ENCODE peak calls at places on chromosomes 12 and 14, in four cellular contexts. M, H, B and E are unnamed samples.

GRCh38 chr12:10115890-10116289 is 14.1 kb downstream of the CLEC7A start:
- DNase-seq in M (no peak), H (no peak), B (no peak), E (no peak)

GRCh38 chr12:16530268-16530865 is 75.6 kb downstream of the LMO3 start:
- DNase-seq in M (no peak), H (no peak), B (no peak), E (no peak)

GRCh38 chr12:21989819-21990412 is 48.7 kb upstream of the ABCC9 start:
- DNase-seq in M (peak), H (peak), B (peak), E (peak)

GRCh38 chr12:27651201-27651600 is 45.0 kb upstream of the REP15 start:
- DNase-seq in M (peak), H (no peak), B (no peak), E (no peak)

GRCh38 chr12:100061814-100062213 is 77.1 kb upstream of the ANKS1B start:
- DNase-seq in M (peak), H (no peak), B (peak), E (no peak)

GRCh38 chr12:57175428-57176138 is 28.2 kb upstream of the LRP1-AS start:
- DNase-seq in M (peak), H (peak), B (peak), E (peak)

GRCh38 chr14:72943876-72944430 is 17.7 kb downstream of the DCAF4 start:
- DNase-seq in M (no peak), H (no peak), B (no peak), E (no peak)

GRCh38 chr12:94305293-94305957 is 154.2 kb downstream of the CEP83 start:
- DNase-seq in M (peak), H (peak), B (peak), E (peak)

GRCh38 chr12:56775638-56776037 is 12.5 kb downstream of the HSD17B6 start:
- DNase-seq in M (no peak), H (no peak), B (no peak), E (no peak)

GRCh38 chr14:50957296-50957695 is 13.0 kb upstream of the PYGL start:
- DNase-seq in M (peak), H (no peak), B (no peak), E (peak)

GRCh38 chr14:101216725-101217463 is 313.4 kb upstream of the RTL1 start:
- DNase-seq in M (no peak), H (no peak), B (no peak), E (no peak)

GRCh38 chr14:83909507-83909906 is 1620.4 kb upstream of the FLRT2 start:
- DNase-seq in M (no peak), H (no peak), B (no peak), E (peak)

GRCh38 chr12:29681370-29681769 is 102.4 kb downstream of the TMTC1 start:
- DNase-seq in M (no peak), H (no peak), B (no peak), E (no peak)

GRCh38 chr12:63450821-63451220 is 217.5 kb downstream of the DPY19L2 start:
- DNase-seq in M (no peak), H (no peak), B (no peak), E (no peak)

GRCh38 chr14:44444454-44444853 is 62.6 kb downstream of the FSCB start:
- DNase-seq in M (no peak), H (no peak), B (no peak), E (no peak)

GRCh38 chr12:20931894-20932293 is 121.4 kb downstream of the SLCO1B3 start:
- DNase-seq in M (no peak), H (no peak), B (no peak), E (no peak)

GRCh38 chr14:92487513-92488133 is 26.0 kb upstream of the RIN3 start:
- DNase-seq in M (no peak), H (no peak), B (no peak), E (no peak)

GRCh38 chr14:51020024-51020710 is 74.7 kb downstream of the TRIM9 start:
- DNase-seq in M (no peak), H (peak), B (no peak), E (no peak)

GRCh38 chr14:71483154-71483553 is 449.1 kb upstream of the RGS6 start:
- DNase-seq in M (no peak), H (no peak), B (no peak), E (no peak)

GRCh38 chr12:89870413-89871184 is 162.0 kb upstream of the ATP2B1 start:
- DNase-seq in M (no peak), H (no peak), B (no peak), E (no peak)

GRCh38 chr12:93823616-93824410 is 146.6 kb downstream of the CRADD start:
- DNase-seq in M (peak), H (no peak), B (no peak), E (peak)

GRCh38 chr14:75141967-75142366 is 15.1 kb upstream of the NEK9 start:
- DNase-seq in M (peak), H (peak), B (no peak), E (peak)

GRCh38 chr12:89650239-89650638 is 58.4 kb downstream of the ATP2B1 start:
- DNase-seq in M (no peak), H (no peak), B (no peak), E (peak)

GRCh38 chr12:83122623-83122934 is 435.9 kb downstream of the TMTC2 start:
- DNase-seq in M (no peak), H (no peak), B (no peak), E (no peak)

GRCh38 chr12:55839345-55840140 is 3.2 kb downstream of the MMP19 start:
- DNase-seq in M (no peak), H (no peak), B (no peak), E (no peak)

GRCh38 chr14:70718383-70719123 is 76.8 kb downstream of the TTC9 start:
- DNase-seq in M (no peak), H (no peak), B (no peak), E (no peak)

GRCh38 chr12:77382096-77382742 is 316.9 kb upstream of the E2F7 start:
- DNase-seq in M (peak), H (no peak), B (no peak), E (peak)

GRCh38 chr12:64753427-64753826 is 5.8 kb downstream of the GNS start:
- DNase-seq in M (no peak), H (no peak), B (no peak), E (no peak)

GRCh38 chr14:59161571-59162175 is 26.8 kb upstream of the DAAM1 start:
- DNase-seq in M (peak), H (peak), B (peak), E (peak)

GRCh38 chr14:24692382-24693352 is 58.7 kb upstream of the GZMB start:
- DNase-seq in M (no peak), H (no peak), B (no peak), E (no peak)

GRCh38 chr12:110694330-110694891 is 5.5 kb upstream of the HVCN1 start:
- DNase-seq in M (no peak), H (no peak), B (no peak), E (no peak)

GRCh38 chr14:66539034-66539433 is 31.1 kb downstream of the GPHN start:
- DNase-seq in M (no peak), H (peak), B (no peak), E (no peak)

GRCh38 chr12:125100551-125101434 is 35.6 kb downstream of the AACS start:
- DNase-seq in M (no peak), H (no peak), B (no peak), E (no peak)